ENCODE peak calls at places on chromosomes 7 and 10, in six cellular contexts. P, F, A, K, V and Y are unnamed samples.

GRCh38 chr7:155995183-155995612 is 182.9 kb upstream of the SHH start:
- DNase-seq in K (no peak), F (no peak), A (no peak), V (no peak), P (peak; percentile 13), Y (no peak)

GRCh38 chr10:45354261-45354660 is 19.8 kb upstream of the ALOX5 start:
- DNase-seq in V (peak; percentile 82), K (no peak), F (no peak), P (no peak), A (no peak), Y (no peak)

GRCh38 chr10:92627845-92628480 is 35.0 kb downstream of the KIF11 start:
- DNase-seq in A (no peak), F (no peak), K (peak; percentile 18), P (peak; percentile 45), V (no peak), Y (no peak)

GRCh38 chr10:74913321-74913980 is 87.1 kb downstream of the KAT6B start:
- DNase-seq in A (no peak), K (no peak), F (no peak), V (no peak), P (no peak), Y (no peak)

GRCh38 chr10:43912469-43912868 is 263.8 kb upstream of the ZNF32 start:
- DNase-seq in A (no peak), P (no peak), K (no peak), V (no peak), F (no peak), Y (no peak)

GRCh38 chr7:32161708-32162107 is 91.5 kb upstream of the PDE1C start:
- DNase-seq in V (no peak), P (no peak), F (no peak), K (peak; percentile 79), A (no peak), Y (peak; percentile 94)

GRCh38 chr7:24756989-24757798 is at the start of gene GSDME:
- DNase-seq in F (peak; percentile 58), V (peak; percentile 74), A (no peak), P (peak; percentile 86), K (peak; percentile 12), Y (peak; percentile 53)

GRCh38 chr7:102991540-102992214 is 78.9 kb downstream of the LRRC17 start:
- DNase-seq in P (no peak), F (peak; percentile 71), K (peak; percentile 97), A (no peak), V (peak; percentile 55), Y (peak; percentile 99)

GRCh38 chr10:133397938-133398337 is 4.0 kb downstream of the MTG1 start:
- DNase-seq in P (no peak), V (no peak), K (no peak), A (no peak), F (no peak), Y (no peak)

GRCh38 chr7:155830961-155831806 is 18.9 kb upstream of the SHH start:
- DNase-seq in P (no peak), K (no peak), A (no peak), F (no peak), V (no peak), Y (no peak)

GRCh38 chr7:158539711-158540146 is 47.9 kb downstream of the PTPRN2 start:
- DNase-seq in P (no peak), F (no peak), K (no peak), V (no peak), A (no peak), Y (no peak)

GRCh38 chr10:91758303-91759146 is 39.7 kb upstream of the TNKS2 start:
- DNase-seq in F (peak; percentile 72), A (no peak), V (no peak), P (no peak), K (no peak), Y (peak; percentile 43)

GRCh38 chr10:114372179-114372578 is 32.1 kb downstream of the AFAP1L2 start:
- DNase-seq in A (no peak), P (no peak), F (no peak), K (no peak), V (no peak), Y (no peak)

GRCh38 chr7:16080131-16080530 is 341.2 kb downstream of the CRPPA start:
- DNase-seq in P (no peak), A (no peak), F (no peak), V (no peak), K (no peak), Y (no peak)

GRCh38 chr10:34433241-34434076 is 381.6 kb downstream of the PARD3 start:
- DNase-seq in K (peak; percentile 30), P (no peak), A (no peak), F (no peak), V (no peak), Y (peak; percentile 60)

GRCh38 chr10:69460576-69461242 is 9.4 kb downstream of the TSPAN15 start:
- DNase-seq in P (no peak), F (no peak), A (no peak), K (no peak), V (no peak), Y (no peak)

GRCh38 chr10:100744136-100744979 is 1.0 kb upstream of the PAX2 start:
- DNase-seq in V (no peak), K (no peak), A (no peak), F (no peak), P (peak; percentile 71), Y (no peak)

GRCh38 chr7:5532520-5533335 is 109.1 kb upstream of the TNRC18 start:
- DNase-seq in P (peak; percentile 87), F (peak; percentile 66), A (no peak), V (peak; percentile 85), K (no peak), Y (no peak)

GRCh38 chr7:44713141-44713540 is 35.5 kb upstream of the ZMIZ2 start:
- DNase-seq in F (no peak), V (no peak), K (no peak), A (no peak), P (no peak), Y (no peak)

GRCh38 chr7:155738652-155739537 is 73.4 kb downstream of the SHH start:
- DNase-seq in V (peak; percentile 60), K (peak; percentile 80), F (peak; percentile 74), A (no peak), P (peak; percentile 88), Y (peak; percentile 57)

GRCh38 chr7:20329389-20330175 is 1.1 kb upstream of the ITGB8 start:
- DNase-seq in F (peak; percentile 60), A (no peak), P (peak; percentile 86), K (peak; percentile 61), V (peak; percentile 85), Y (peak; percentile 75)

GRCh38 chr10:6128591-6129383 is 40.0 kb downstream of the RBM17 start:
- DNase-seq in A (no peak), F (no peak), K (peak; percentile 19), V (no peak), P (peak; percentile 84), Y (no peak)

GRCh38 chr7:117707080-117707479 is 166.2 kb downstream of the CTTNBP2 start:
- DNase-seq in F (no peak), P (no peak), K (no peak), A (no peak), V (no peak), Y (no peak)

DNA sequence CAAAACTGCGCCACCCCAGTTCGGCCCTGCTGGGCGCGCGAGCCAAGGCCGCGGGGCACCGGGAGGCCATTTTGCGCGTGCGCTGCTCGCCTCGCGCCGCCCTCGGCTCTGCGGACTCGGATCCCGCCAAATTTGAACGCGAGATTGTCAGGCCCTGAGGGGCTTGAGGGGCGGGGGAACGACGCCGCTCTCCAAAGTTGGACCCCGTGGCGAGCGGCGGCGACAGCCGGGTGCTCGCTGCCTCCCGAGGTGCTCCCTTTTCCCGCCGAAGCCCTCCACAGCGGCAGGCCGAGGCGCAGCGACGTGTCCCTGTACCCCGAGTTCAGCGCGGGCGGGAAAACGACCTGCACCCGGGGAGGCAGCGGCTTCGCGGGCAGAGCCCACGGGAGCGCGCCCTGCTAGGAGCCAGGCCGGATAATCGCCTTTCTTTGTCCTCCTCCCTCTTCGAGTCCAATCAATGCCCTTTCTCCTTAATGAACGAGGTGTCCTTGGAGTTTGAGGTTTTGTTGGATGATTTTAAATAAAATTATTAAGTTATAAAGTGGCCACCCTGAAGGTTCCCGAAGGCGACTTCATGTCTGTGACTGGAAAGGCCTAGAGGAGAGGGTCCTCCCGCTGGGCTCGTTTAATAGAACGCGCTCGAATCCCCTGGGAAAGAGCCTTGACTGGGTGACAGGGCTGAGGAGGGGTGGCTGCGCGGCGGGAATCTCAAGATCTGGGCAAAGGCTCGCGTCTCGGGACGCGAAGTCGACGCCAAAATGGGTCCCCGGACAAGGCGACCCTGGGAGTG is 10.7 kb upstream of the SPAG6 start:
- DNase-seq in P (peak; percentile 90), K (no peak), V (no peak), A (no peak), F (no peak), Y (no peak)
- H3K4me3 ChIP-seq in P (peak overlapping the region; percentile 60), K (peak overlapping the region; percentile 49), V (no peak overlapping the region), A (peak overlapping the region; percentile 25), F (no peak overlapping the region), Y (peak overlapping the region; percentile 49)

DNA sequence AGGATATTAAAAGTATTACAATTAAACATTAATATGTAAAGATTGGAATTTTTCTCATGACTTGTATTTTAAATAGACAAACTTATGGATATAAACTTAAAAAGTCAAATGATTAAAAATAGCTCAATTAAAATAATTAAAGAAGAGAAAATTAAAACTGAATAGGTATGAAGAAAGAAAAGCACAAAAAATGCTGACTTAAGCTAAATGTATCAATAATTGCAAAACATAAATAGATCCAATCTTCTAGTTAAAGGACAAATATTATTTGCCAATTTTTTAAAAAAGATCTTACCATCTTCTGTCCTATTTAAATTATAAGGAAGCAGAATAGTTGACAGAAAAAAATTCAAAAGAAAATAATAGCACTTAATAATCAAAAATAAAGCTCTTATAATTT is 646.3 kb upstream of the ANKRD30A start:
- DNase-seq in V (no peak), K (no peak), A (no peak), P (no peak), F (no peak), Y (no peak)
- H3K4me3 ChIP-seq in V (no peak overlapping the region), K (no peak overlapping the region), A (no peak overlapping the region), P (no peak overlapping the region), F (no peak overlapping the region), Y (no peak overlapping the region)

GRCh38 chr7:45922810-45923209 is 1.7 kb upstream of the IGFBP3 start:
- DNase-seq in A (no peak), F (no peak), V (no peak), K (no peak), P (no peak), Y (peak; percentile 27)

GRCh38 chr7:45923290-45923689 is 2.2 kb upstream of the IGFBP3 start:
- DNase-seq in F (peak; percentile 23), P (peak; percentile 92), K (peak; percentile 75), V (peak; percentile 94), A (no peak), Y (peak; percentile 46)

GRCh38 chr7:45921381-45921698 is 268 bp upstream of the IGFBP3 start:
- DNase-seq in K (no peak), V (no peak), A (no peak), P (no peak), F (no peak), Y (no peak)

GRCh38 chr7:45920543-45921380 is at the start of gene IGFBP3:
- DNase-seq in P (peak; percentile 89), V (peak; percentile 68), F (no peak), K (no peak), A (no peak), Y (peak; percentile 64)

GRCh38 chr7:45921699-45922519 is 837 bp upstream of the IGFBP3 start:
- DNase-seq in V (peak; percentile 87), A (peak; percentile 66), F (peak; percentile 34), P (peak; percentile 94), K (peak; percentile 81), Y (peak; percentile 57)
- H3K4me3 ChIP-seq in V (no peak overlapping the region), A (peak overlapping the region; percentile 65), F (no peak overlapping the region), P (peak overlapping the region; percentile 74), K (peak overlapping the region; percentile 56), Y (peak overlapping the region; percentile 59)

GRCh38 chr7:108234281-108234680 is 104.1 kb upstream of the LAMB4 start:
- DNase-seq in P (no peak), A (no peak), F (no peak), V (no peak), K (no peak), Y (no peak)
- H3K4me3 ChIP-seq in P (no peak overlapping the region), A (no peak overlapping the region), F (no peak overlapping the region), V (no peak overlapping the region), K (no peak overlapping the region), Y (no peak overlapping the region)

GRCh38 chr7:55534262-55534915 is 37.9 kb downstream of the VOPP1 start:
- DNase-seq in V (peak; percentile 71), P (no peak), A (no peak), F (peak; percentile 30), K (peak; percentile 40), Y (peak; percentile 70)
- H3K4me3 ChIP-seq in V (no peak overlapping the region), P (no peak overlapping the region), A (no peak overlapping the region), F (no peak overlapping the region), K (no peak overlapping the region), Y (no peak overlapping the region)